ENCODE peak calls at places on chromosomes 7 and 10, in seven cellular contexts. One of them, this sample, is unnamed.

GRCh38 chr7:14762552-14762951 is 140.0 kb downstream of the DGKB start:
- ATAC-seq in activated naive CD4-positive, alpha-beta T cell treated with anti-CD3 and anti-CD28 coated beads, Interleukin-2, amount 50 U/mL, for 72 hours: no peak
- ATAC-seq in IMR-90: no peak
- ATAC-seq in pancreas: no peak
- ATAC-seq in effector memory CD8-positive, alpha-beta T cell: no peak
- ATAC-seq in CD8-positive, alpha-beta T cell: no peak
- ATAC-seq in natural killer cell: no peak
- ATAC-seq in this sample: no peak

GRCh38 chr10:11177926-11178453 is 160.3 kb downstream of the CELF2 start:
- ATAC-seq in natural killer cell: peak
- ATAC-seq in activated naive CD4-positive, alpha-beta T cell treated with anti-CD3 and anti-CD28 coated beads, Interleukin-2, amount 50 U/mL, for 72 hours: peak
- ATAC-seq in effector memory CD8-positive, alpha-beta T cell: no peak
- ATAC-seq in IMR-90: no peak
- ATAC-seq in pancreas: peak
- ATAC-seq in CD8-positive, alpha-beta T cell: peak
- ATAC-seq in this sample: peak

GRCh38 chr7:88361357-88361756 is 54.7 kb upstream of the STEAP4 start:
- ATAC-seq in activated naive CD4-positive, alpha-beta T cell treated with anti-CD3 and anti-CD28 coated beads, Interleukin-2, amount 50 U/mL, for 72 hours: peak
- ATAC-seq in IMR-90: no peak
- ATAC-seq in CD8-positive, alpha-beta T cell: no peak
- ATAC-seq in natural killer cell: no peak
- ATAC-seq in effector memory CD8-positive, alpha-beta T cell: no peak
- ATAC-seq in pancreas: no peak
- ATAC-seq in this sample: no peak

GRCh38 chr7:95420996-95421846 is 13.6 kb downstream of the PON2 start:
- ATAC-seq in activated naive CD4-positive, alpha-beta T cell treated with anti-CD3 and anti-CD28 coated beads, Interleukin-2, amount 50 U/mL, for 72 hours: no peak
- ATAC-seq in IMR-90: peak
- ATAC-seq in natural killer cell: no peak
- ATAC-seq in pancreas: peak
- ATAC-seq in CD8-positive, alpha-beta T cell: no peak
- ATAC-seq in effector memory CD8-positive, alpha-beta T cell: no peak
- ATAC-seq in this sample: no peak

GRCh38 chr7:102457352-102457924 is 7.2 kb downstream of the ALKBH4 start:
- ATAC-seq in pancreas: no peak
- ATAC-seq in effector memory CD8-positive, alpha-beta T cell: no peak
- ATAC-seq in activated naive CD4-positive, alpha-beta T cell treated with anti-CD3 and anti-CD28 coated beads, Interleukin-2, amount 50 U/mL, for 72 hours: no peak
- ATAC-seq in natural killer cell: no peak
- ATAC-seq in CD8-positive, alpha-beta T cell: no peak
- ATAC-seq in IMR-90: no peak
- ATAC-seq in this sample: no peak

GRCh38 chr7:74263399-74264120 is 9.4 kb upstream of the RFC2 start:
- ATAC-seq in natural killer cell: no peak
- ATAC-seq in IMR-90: no peak
- ATAC-seq in CD8-positive, alpha-beta T cell: no peak
- ATAC-seq in pancreas: no peak
- ATAC-seq in effector memory CD8-positive, alpha-beta T cell: no peak
- ATAC-seq in activated naive CD4-positive, alpha-beta T cell treated with anti-CD3 and anti-CD28 coated beads, Interleukin-2, amount 50 U/mL, for 72 hours: no peak
- ATAC-seq in this sample: no peak

GRCh38 chr7:99794585-99795502 is 10.9 kb upstream of the CYP3A4 start:
- ATAC-seq in natural killer cell: no peak
- ATAC-seq in pancreas: peak
- ATAC-seq in IMR-90: no peak
- ATAC-seq in CD8-positive, alpha-beta T cell: no peak
- ATAC-seq in activated naive CD4-positive, alpha-beta T cell treated with anti-CD3 and anti-CD28 coated beads, Interleukin-2, amount 50 U/mL, for 72 hours: no peak
- ATAC-seq in effector memory CD8-positive, alpha-beta T cell: no peak
- ATAC-seq in this sample: no peak

GRCh38 chr10:95837783-95838182 is 70.0 kb upstream of the CC2D2B start:
- ATAC-seq in pancreas: peak
- ATAC-seq in effector memory CD8-positive, alpha-beta T cell: no peak
- ATAC-seq in activated naive CD4-positive, alpha-beta T cell treated with anti-CD3 and anti-CD28 coated beads, Interleukin-2, amount 50 U/mL, for 72 hours: no peak
- ATAC-seq in natural killer cell: no peak
- ATAC-seq in IMR-90: no peak
- ATAC-seq in CD8-positive, alpha-beta T cell: no peak
- ATAC-seq in this sample: no peak

GRCh38 chr7:44764665-44765578 is 16.3 kb downstream of the ZMIZ2 start:
- ATAC-seq in IMR-90: no peak
- ATAC-seq in effector memory CD8-positive, alpha-beta T cell: no peak
- ATAC-seq in pancreas: no peak
- ATAC-seq in natural killer cell: no peak
- ATAC-seq in CD8-positive, alpha-beta T cell: no peak
- ATAC-seq in activated naive CD4-positive, alpha-beta T cell treated with anti-CD3 and anti-CD28 coated beads, Interleukin-2, amount 50 U/mL, for 72 hours: no peak
- ATAC-seq in this sample: no peak

GRCh38 chr7:150737265-150738055 is at the start of gene GIMAP5:
- ATAC-seq in CD8-positive, alpha-beta T cell: peak
- ATAC-seq in effector memory CD8-positive, alpha-beta T cell: peak
- ATAC-seq in IMR-90: no peak
- ATAC-seq in natural killer cell: peak
- ATAC-seq in activated naive CD4-positive, alpha-beta T cell treated with anti-CD3 and anti-CD28 coated beads, Interleukin-2, amount 50 U/mL, for 72 hours: peak
- ATAC-seq in pancreas: peak
- ATAC-seq in this sample: peak

This sample was measured in activated T-helper 17 cell treated with anti-CD3 and anti-CD28 coated beads, Interleukin-2, amount 50 U/mL, for 72 hours.